ENCODE peak calls at places on chromosome 7, in eight cellular contexts. M is HEK293T, K is fibroblast of lung, P is KBM-7, W is NCI-H2107, I is NCI-H1694 treated with DMSO at 0.1 percent for 48 hours, E is G401, D is immature natural killer cell. H is an unnamed sample.

GRCh38 chr7:45988405-45989057 is 67.5 kb upstream of the IGFBP3 start:
- DNase-seq in M (no peak), K (no peak), P (no peak), W (no peak), I (no peak), E (no peak), D (no peak), H (no peak)

GRCh38 chr7:43538404-43538771 is 44.5 kb upstream of the STK17A start:
- DNase-seq in M (no peak), K (no peak), P (no peak), W (no peak), I (no peak), E (no peak), D (no peak), H (no peak)

GRCh38 chr7:50937727-50938126 is 155.0 kb upstream of the GRB10 start:
- DNase-seq in M (no peak), K (no peak), P (no peak), W (no peak), I (no peak), E (no peak), D (no peak), H (no peak)

GRCh38 chr7:112160771-112161150 is 45.4 kb downstream of the DOCK4 start:
- DNase-seq in M (no peak), K (no peak), P (no peak), W (no peak), I (no peak), E (no peak), D (no peak), H (no peak)

GRCh38 chr7:106216517-106217088 is 68.2 kb downstream of the NAMPT start:
- DNase-seq in M (no peak), K (peak; percentile 95), P (no peak), W (no peak), I (no peak), E (peak; percentile 36), D (no peak), H (no peak)

GRCh38 chr7:142797799-142798377 is 27.1 kb downstream of the PRSS2 start:
- DNase-seq in M (no peak), K (peak; percentile 15), P (no peak), W (no peak), I (no peak), E (no peak), D (peak; percentile 38), H (no peak)

GRCh38 chr7:66967029-66967428 is 28.4 kb downstream of the SBDS start:
- DNase-seq in M (no peak), K (no peak), P (no peak), W (no peak), I (no peak), E (no peak), D (no peak), H (no peak)

GRCh38 chr7:50667789-50668226 is 102.6 kb upstream of the DDC start:
- DNase-seq in M (no peak), K (no peak), P (no peak), W (no peak), I (no peak), E (peak; percentile 76), D (no peak), H (no peak)

H was measured in NCI-H748 treated with DMSO at 0.1 percent for 48 hours.